ENCODE peak calls at places on chromosomes 12 and 14, in four cellular contexts. V is HFFc6, A is type B pancreatic cell, E is fibroblast of pulmonary artery. S is an unnamed sample.

GRCh38 chr14:85131523-85131922 is 398.4 kb upstream of the FLRT2 start:
- DNase-seq in A (no peak), V (no peak), E (no peak), S (no peak)

GRCh38 chr12:56081393-56082347 is 1.7 kb downstream of the ERBB3 start:
- DNase-seq in V (no peak), A (no peak), E (no peak), S (no peak)

GRCh38 chr12:96045566-96045965 is 10.2 kb upstream of the LTA4H start:
- DNase-seq in A (no peak), V (no peak), E (no peak), S (no peak)

GRCh38 chr14:24368562-24369252 is 723 bp downstream of the NFATC4 start:
- DNase-seq in V (peak), E (peak), A (peak), S (no peak)

GRCh38 chr14:21978184-21978998 is 304.8 kb upstream of the OR4E1 start:
- DNase-seq in V (no peak), A (no peak), E (peak), S (peak)

GRCh38 chr14:21631084-21631483 is 3.7 kb downstream of the OR10G2 start:
- DNase-seq in E (no peak), V (no peak), A (no peak), S (no peak)

GRCh38 chr12:15720299-15720698 is 68.9 kb downstream of the EPS8 start:
- DNase-seq in A (no peak), V (no peak), E (no peak), S (no peak)

GRCh38 chr12:103623716-103624115 is 36.6 kb downstream of the STAB2 start:
- DNase-seq in V (peak), E (no peak), A (no peak), S (no peak)

GRCh38 chr12:111488271-111488670 is 82.5 kb downstream of the SH2B3 start:
- DNase-seq in A (no peak), E (peak), V (no peak), S (no peak)

GRCh38 chr12:90826031-90826430 is 128.9 kb downstream of the CCER1 start:
- DNase-seq in V (no peak), E (peak), A (no peak), S (no peak)

GRCh38 chr14:58121530-58122186 is 30.4 kb downstream of the ARMH4 start:
- DNase-seq in A (no peak), E (no peak), V (no peak), S (no peak)

GRCh38 chr12:43896496-43896895 is 60.6 kb downstream of the TMEM117 start:
- DNase-seq in V (no peak), A (no peak), E (no peak), S (peak)

GRCh38 chr14:95956601-95957460 is 80.2 kb downstream of the TUNAR start:
- DNase-seq in V (no peak), E (no peak), A (no peak), S (peak)

GRCh38 chr12:124678421-124678893 is 111.0 kb upstream of the NCOR2 start:
- DNase-seq in E (no peak), A (no peak), V (no peak), S (peak)

GRCh38 chr12:77010637-77011548 is 54.5 kb downstream of the E2F7 start:
- DNase-seq in E (peak), V (peak), A (peak), S (peak)

GRCh38 chr12:3089588-3089987 is 12.4 kb downstream of the TSPAN9 start:
- DNase-seq in A (no peak), E (no peak), V (no peak), S (no peak)

GRCh38 chr14:91009501-91010152 is 50.8 kb downstream of the RPS6KA5 start:
- DNase-seq in V (no peak), E (no peak), A (no peak), S (no peak)

GRCh38 chr12:102061096-102061555 is 665 bp downstream of the WASHC3 start:
- DNase-seq in E (peak), V (no peak), A (no peak), S (peak)

GRCh38 chr14:64117671-64118402 is 176.3 kb downstream of the ESR2 start:
- DNase-seq in E (peak), V (no peak), A (no peak), S (no peak)

GRCh38 chr14:75259946-75260545 is 18.6 kb upstream of the FOS start:
- DNase-seq in E (no peak), A (no peak), V (peak), S (no peak)

GRCh38 chr12:31584782-31585181 is 6.2 kb downstream of the DENND5B start:
- DNase-seq in E (no peak), V (no peak), A (no peak), S (no peak)

GRCh38 chr12:108629156-108629555 is 4.5 kb downstream of the SELPLG start:
- DNase-seq in A (no peak), E (no peak), V (no peak), S (no peak)

GRCh38 chr14:103517172-103517566 is 5.5 kb downstream of the CKB start:
- DNase-seq in V (no peak), E (no peak), A (no peak), S (no peak)

GRCh38 chr12:8681129-8681902 is 16.5 kb upstream of the RIMKLB start:
- DNase-seq in E (peak), V (peak), A (no peak), S (no peak)

GRCh38 chr12:48998497-48999353 is 450 bp downstream of the DDN start:
- DNase-seq in V (no peak), E (no peak), A (no peak), S (no peak)

GRCh38 chr12:10214131-10214876 is 1.6 kb downstream of the GABARAPL1 start:
- DNase-seq in A (no peak), E (peak), V (no peak), S (peak)

GRCh38 chr12:24088751-24089150 is 139.3 kb upstream of the SOX5 start:
- DNase-seq in A (no peak), V (no peak), E (no peak), S (no peak)

GRCh38 chr14:51304428-51304827 is 64.4 kb downstream of the TMX1 start:
- DNase-seq in E (peak), V (peak), A (no peak), S (peak)

GRCh38 chr14:71062581-71063303 is 155.5 kb downstream of the PCNX1 start:
- DNase-seq in E (peak), A (no peak), V (no peak), S (no peak)

GRCh38 chr12:131587565-131587964 is 123.3 kb upstream of the SFSWAP start:
- DNase-seq in A (no peak), E (no peak), V (no peak), S (no peak)

GRCh38 chr12:108567974-108568652 is 5.7 kb downstream of the ISCU start:
- DNase-seq in V (no peak), E (no peak), A (no peak), S (peak)

GRCh38 chr14:50804181-50804721 is 26.7 kb downstream of the NIN start:
- DNase-seq in E (peak), V (peak), A (no peak), S (peak)

GRCh38 chr12:12194206-12194605 is 72.6 kb downstream of the LRP6 start:
- DNase-seq in A (no peak), V (peak), E (no peak), S (peak)

GRCh38 chr12:3533703-3534386 is 42.8 kb downstream of the PRMT8 start:
- DNase-seq in E (no peak), V (peak), A (no peak), S (peak)

GRCh38 chr12:53287741-53288216 is 7.6 kb upstream of the PFDN5 start:
- DNase-seq in A (no peak), V (peak), E (peak), S (peak)

GRCh38 chr12:88375301-88375959 is 204.8 kb downstream of the KITLG start:
- DNase-seq in A (no peak), V (no peak), E (no peak), S (no peak)

GRCh38 chr12:57837779-57838562 is 8.6 kb downstream of the CTDSP2 start:
- DNase-seq in V (peak), E (peak), A (no peak), S (no peak)

S was measured in kidney glomerular epithelial cell.